ENCODE peak calls at places on chromosome 1, in nine cellular contexts. N, J, P, D, U, O, G, L and C are unnamed samples.

GRCh38 chr1:65147424-65148177 is 402 bp upstream of the AK4 start:
- DNase-seq in U (peak), P (peak), L (no peak), D (peak), G (peak), J (no peak), N (peak), O (peak), C (peak)

GRCh38 chr1:234755449-234755863 is 145.5 kb upstream of the IRF2BP2 start:
- DNase-seq in P (peak), O (peak), G (no peak), L (peak), J (no peak), N (peak), U (no peak), D (peak), C (no peak)

GRCh38 chr1:41023279-41023990 is 1.9 kb upstream of the SLFNL1 start:
- DNase-seq in J (no peak), D (no peak), U (no peak), L (no peak), G (no peak), N (no peak), P (peak), O (no peak), C (peak)

GRCh38 chr1:196558424-196558823 is 49.8 kb downstream of the KCNT2 start:
- DNase-seq in J (no peak), U (no peak), N (peak), D (no peak), P (peak), O (no peak), L (peak), G (no peak), C (peak)

GRCh38 chr1:55669308-55669707 is 454.1 kb upstream of the USP24 start:
- DNase-seq in U (no peak), D (no peak), P (no peak), J (no peak), N (peak), G (no peak), O (no peak), L (peak), C (no peak)

GRCh38 chr1:17437260-17438175 is 2.0 kb downstream of the RCC2 start:
- DNase-seq in D (peak), O (peak), U (peak), P (no peak), G (peak), N (peak), J (peak), L (no peak), C (peak)

GRCh38 chr1:151533870-151534269 is 6.2 kb upstream of the TUFT1 start:
- DNase-seq in L (no peak), J (no peak), O (no peak), D (no peak), N (no peak), U (no peak), G (no peak), P (no peak), C (no peak)

GRCh38 chr1:33294071-33295010 is 26.6 kb downstream of the A3GALT2 start:
- DNase-seq in N (no peak), J (no peak), L (no peak), P (no peak), O (no peak), D (no peak), U (no peak), G (no peak), C (no peak)

GRCh38 chr1:23191199-23191598 is 22.5 kb upstream of the LUZP1 start:
- DNase-seq in L (no peak), P (no peak), J (no peak), D (no peak), O (no peak), G (no peak), N (no peak), U (no peak), C (no peak)

GRCh38 chr1:10979483-10979920 is 33.0 kb upstream of the TARDBP start:
- DNase-seq in L (no peak), U (no peak), J (no peak), O (peak), N (no peak), P (no peak), D (no peak), G (no peak), C (no peak)

GRCh38 chr1:37663426-37664000 is 28.8 kb upstream of the CDCA8 start:
- DNase-seq in O (no peak), G (peak), P (no peak), J (no peak), U (no peak), L (no peak), N (no peak), D (no peak), C (no peak)

GRCh38 chr1:26696645-26697440 is 1.0 kb downstream of the ARID1A start:
- DNase-seq in G (no peak), N (no peak), D (peak), L (no peak), P (no peak), O (peak), U (peak), J (peak), C (no peak)

GRCh38 chr1:56189454-56189853 is 389.9 kb downstream of the PLPP3 start:
- DNase-seq in D (no peak), G (no peak), N (no peak), U (no peak), O (no peak), P (no peak), J (no peak), L (no peak), C (no peak)